ENCODE peak calls at places on chromosomes 12 and 14, in four cellular contexts. H is HepG2, B is A549, M is HCT116. U is an unnamed sample.

GRCh38 chr12:102331419-102331818 is 133.8 kb upstream of the PMCH start:
- DNase-seq in B (no peak), M (no peak), H (peak), U (no peak)

GRCh38 chr14:66009104-66009503 is 477.1 kb upstream of the CCDC196 start:
- DNase-seq in M (peak), B (peak), H (no peak), U (no peak)

GRCh38 chr12:93978553-93978952 is 169.8 kb upstream of the PLXNC1 start:
- DNase-seq in H (no peak), B (no peak), M (no peak), U (no peak)

GRCh38 chr12:24778486-24779304 is 170.2 kb downstream of the BCAT1 start:
- DNase-seq in H (peak), B (peak), M (no peak), U (peak)

GRCh38 chr14:104116544-104117340 is 21.6 kb upstream of the KIF26A start:
- DNase-seq in B (no peak), M (peak), H (no peak), U (no peak)

GRCh38 chr14:104049576-104050240 is 35.8 kb upstream of the ASPG start:
- DNase-seq in H (no peak), M (no peak), B (no peak), U (peak)

GRCh38 chr12:32482226-32482625 is 82.9 kb downstream of the FGD4 start:
- DNase-seq in M (no peak), B (no peak), H (no peak), U (no peak)

GRCh38 chr14:57549165-57549564 is 55.5 kb upstream of the CCDC198 start:
- DNase-seq in M (no peak), H (no peak), B (no peak), U (no peak)

GRCh38 chr12:67621112-67621511 is 27.4 kb upstream of the DYRK2 start:
- DNase-seq in B (no peak), H (no peak), M (no peak), U (no peak)

GRCh38 chr12:57744194-57744776 is 554 bp upstream of the TSPAN31 start:
- DNase-seq in B (peak), M (peak), H (no peak), U (peak)

GRCh38 chr12:102300824-102301461 is 103.3 kb upstream of the PMCH start:
- DNase-seq in B (peak), H (peak), M (peak), U (peak)

GRCh38 chr14:80055912-80056801 is 155.1 kb downstream of the DIO2 start:
- DNase-seq in H (peak), B (peak), M (no peak), U (peak)

GRCh38 chr14:96398432-96398831 is 6.5 kb downstream of the AK7 start:
- DNase-seq in B (no peak), H (no peak), M (no peak), U (no peak)
- TF ChIP-seq REST in B (no peak), H (no peak), M (no peak), U (no peak)

DNA sequence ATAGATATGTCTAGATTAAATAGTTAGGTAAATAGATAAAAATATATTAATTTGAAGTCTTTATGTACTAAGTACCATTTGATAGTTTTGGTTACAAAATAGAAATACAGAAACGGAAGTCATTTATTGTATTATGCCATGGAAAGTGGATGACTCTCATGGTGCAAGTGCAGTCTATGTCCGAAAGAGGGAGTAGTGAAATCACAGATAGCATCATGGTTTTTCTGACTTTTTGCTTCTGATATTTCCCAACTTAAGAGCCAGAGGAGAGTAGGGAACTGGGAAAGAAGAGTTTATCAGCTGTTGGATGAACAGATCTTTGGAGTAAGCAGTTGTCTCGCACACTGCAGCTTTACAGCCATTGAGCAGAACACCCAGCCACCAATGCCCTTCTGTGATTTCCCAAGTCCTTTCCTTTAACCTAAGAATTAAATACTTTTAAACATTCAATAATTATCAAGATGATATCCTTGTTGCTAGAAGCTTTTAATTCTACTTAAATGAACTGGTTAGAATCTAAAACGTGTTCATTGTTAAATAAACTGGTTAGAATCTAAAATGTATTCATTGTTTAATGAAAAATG is 18.4 kb upstream of the SRGAP1 start:
- DNase-seq in H (peak), B (peak), M (peak), U (peak)
- TF ChIP-seq MAX in H (no peak), B (no peak), M (no peak), U (no peak)

GRCh38 chr14:75002392-75003249 is at the start of gene EIF2B2:
- DNase-seq in M (peak), H (peak), B (peak), U (peak)

GRCh38 chr14:75003250-75004027 is 718 bp downstream of the EIF2B2 start:
- DNase-seq in B (no peak), H (no peak), M (no peak), U (no peak)

GRCh38 chr14:75001261-75001660 is 1.5 kb upstream of the EIF2B2 start:
- DNase-seq in H (no peak), M (no peak), B (no peak), U (no peak)

GRCh38 chr14:75005357-75005756 is 2.6 kb downstream of the EIF2B2 start:
- DNase-seq in H (no peak), B (no peak), M (no peak), U (no peak)

GRCh38 chr14:75001899-75002298 is 822 bp upstream of the EIF2B2 start:
- DNase-seq in H (no peak), B (no peak), M (no peak), U (no peak)
- H3K4me3 ChIP-seq in H (peak), B (peak), M (peak), U (no peak)

GRCh38 chr14:35921745-35922144 is 95.6 kb downstream of the BRMS1L start:
- DNase-seq in B (no peak), M (no peak), H (no peak), U (no peak)
- TF ChIP-seq REST in B (no peak), M (no peak), H (no peak), U (no peak)

GRCh38 chr12:91394903-91395302 is 212.3 kb upstream of the DCN start:
- DNase-seq in B (no peak), H (no peak), M (no peak), U (no peak)

GRCh38 chr12:91400249-91400648 is 217.6 kb upstream of the DCN start:
- DNase-seq in M (no peak), H (no peak), B (no peak), U (no peak)

GRCh38 chr12:91397866-91398532 is 215.4 kb upstream of the DCN start:
- DNase-seq in B (no peak), M (no peak), H (no peak), U (no peak)

GRCh38 chr12:91395628-91396027 is 213.0 kb upstream of the DCN start:
- DNase-seq in M (no peak), B (no peak), H (no peak), U (no peak)

DNA sequence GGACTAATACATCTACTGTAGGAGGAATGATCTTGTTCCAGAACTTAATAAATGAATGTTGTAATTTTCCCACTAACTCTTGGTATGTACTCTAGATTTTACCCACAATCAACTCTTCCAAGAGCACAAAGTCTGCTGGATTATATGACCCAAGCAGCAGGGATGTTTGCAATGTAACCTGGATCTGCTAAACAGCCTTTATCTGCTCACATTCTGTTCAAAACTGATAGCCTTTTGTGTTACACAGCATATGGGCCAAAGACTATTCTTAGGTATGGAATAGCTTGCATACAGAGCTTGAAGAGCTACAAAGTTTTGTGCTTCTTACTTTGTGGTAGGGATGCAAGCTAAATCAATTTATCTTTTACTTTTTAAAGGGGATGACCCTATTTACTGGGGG is 213.7 kb upstream of the DCN start:
- DNase-seq in H (no peak), B (no peak), M (no peak), U (no peak)
- TF ChIP-seq MAX in H (no peak), B (no peak), M (no peak), U (no peak)

GRCh38 chr14:54700717-54701116 is 133.8 kb downstream of the SAMD4A start:
- DNase-seq in H (no peak), B (no peak), M (no peak), U (no peak)

GRCh38 chr14:54698501-54698900 is 131.6 kb downstream of the SAMD4A start:
- DNase-seq in M (no peak), B (no peak), H (no peak), U (no peak)

GRCh38 chr14:54697806-54698205 is 130.9 kb downstream of the SAMD4A start:
- DNase-seq in B (no peak), H (no peak), M (no peak), U (no peak)

GRCh38 chr14:54699087-54699530 is 132.2 kb downstream of the SAMD4A start:
- DNase-seq in H (no peak), B (no peak), M (no peak), U (no peak)

DNA sequence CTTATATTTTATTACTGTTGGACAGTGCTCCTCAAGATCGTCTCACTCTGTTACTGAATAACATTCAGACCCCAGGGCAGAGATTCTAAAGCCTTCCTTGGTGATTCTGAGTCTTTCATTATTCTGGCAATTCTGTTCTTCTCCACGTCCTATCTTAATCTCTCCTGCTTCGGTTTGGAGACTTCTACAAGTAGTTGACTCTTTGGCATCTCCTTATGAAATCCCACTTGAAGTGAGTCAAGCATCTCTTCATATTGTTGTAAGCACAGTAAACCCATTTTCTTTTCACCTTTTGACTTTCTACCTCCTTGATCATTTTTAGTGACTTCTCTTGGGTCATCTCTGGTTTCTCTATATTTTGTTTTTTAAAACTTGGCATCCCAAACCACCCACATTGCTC is 132.8 kb downstream of the SAMD4A start:
- DNase-seq in H (no peak), M (no peak), B (no peak), U (no peak)
- H3K4me3 ChIP-seq in H (no peak), M (no peak), B (no peak), U (no peak)